ENCODE peak calls at places on chromosomes 5 and 9, in five cellular contexts. One of them, this sample, is unnamed.
A peak's percentile ranks its signal among the peaks of the same experiment; 100 is the strongest.

GRCh38 chr5:149046196-149046829 is 16.5 kb downstream of the SH3TC2 start:
- DNase-seq in HL-60: no peak
- DNase-seq in left ventricle myocardium inferior: no peak
- DNase-seq in RWPE1: no peak
- DNase-seq in BE2C: no peak
- DNase-seq in this sample: no peak

GRCh38 chr9:91148306-91148705 is 213.4 kb downstream of the AUH start:
- DNase-seq in left ventricle myocardium inferior: no peak
- DNase-seq in HL-60: no peak
- DNase-seq in RWPE1: no peak
- DNase-seq in BE2C: no peak
- DNase-seq in this sample: no peak

GRCh38 chr5:57828221-57828620 is 345.6 kb upstream of the ACTBL2 start:
- DNase-seq in BE2C: no peak
- DNase-seq in RWPE1: no peak
- DNase-seq in left ventricle myocardium inferior: no peak
- DNase-seq in HL-60: no peak
- DNase-seq in this sample: no peak

GRCh38 chr5:83899351-83899970 is 178.8 kb upstream of the HAPLN1 start:
- DNase-seq in RWPE1: no peak
- DNase-seq in BE2C: no peak
- DNase-seq in HL-60: no peak
- DNase-seq in left ventricle myocardium inferior: no peak
- DNase-seq in this sample: no peak

GRCh38 chr5:139186752-139187326 is 11.3 kb downstream of the SIL1 start:
- DNase-seq in BE2C: no peak
- DNase-seq in HL-60: no peak
- DNase-seq in RWPE1: no peak
- DNase-seq in left ventricle myocardium inferior: no peak
- DNase-seq in this sample: no peak

GRCh38 chr9:20363233-20363632 is 259.1 kb downstream of the MLLT3 start:
- DNase-seq in left ventricle myocardium inferior: no peak
- DNase-seq in RWPE1: no peak
- DNase-seq in BE2C: no peak
- DNase-seq in HL-60: no peak
- DNase-seq in this sample: no peak

GRCh38 chr9:135804588-135805421 is 102.5 kb downstream of the CAMSAP1 start:
- DNase-seq in HL-60: no peak
- DNase-seq in RWPE1: no peak
- DNase-seq in BE2C: no peak
- DNase-seq in left ventricle myocardium inferior: no peak
- DNase-seq in this sample: no peak

GRCh38 chr5:54616031-54616430 is 98.5 kb downstream of the SNX18 start:
- DNase-seq in BE2C: no peak
- DNase-seq in left ventricle myocardium inferior: peak; percentile 21
- DNase-seq in RWPE1: no peak
- DNase-seq in HL-60: peak; percentile 54
- DNase-seq in this sample: peak; percentile 63

GRCh38 chr5:34854459-34855174 is 15.7 kb downstream of the TTC23L start:
- DNase-seq in BE2C: no peak
- DNase-seq in RWPE1: no peak
- DNase-seq in left ventricle myocardium inferior: no peak
- DNase-seq in HL-60: no peak
- DNase-seq in this sample: no peak

GRCh38 chr9:135728436-135729110 is 26.6 kb downstream of the KCNT1 start:
- DNase-seq in RWPE1: no peak
- DNase-seq in BE2C: no peak
- DNase-seq in HL-60: no peak
- DNase-seq in left ventricle myocardium inferior: no peak
- DNase-seq in this sample: no peak

GRCh38 chr5:160434022-160434531 is 12.4 kb downstream of the PTTG1 start:
- DNase-seq in left ventricle myocardium inferior: no peak
- DNase-seq in RWPE1: peak; percentile 48
- DNase-seq in BE2C: peak; percentile 58
- DNase-seq in HL-60: no peak
- DNase-seq in this sample: no peak

GRCh38 chr5:80064124-80064523 is 29.0 kb downstream of the THBS4 start:
- DNase-seq in left ventricle myocardium inferior: no peak
- DNase-seq in BE2C: no peak
- DNase-seq in HL-60: no peak
- DNase-seq in RWPE1: no peak
- DNase-seq in this sample: no peak

GRCh38 chr5:154138701-154139100 is 51.8 kb upstream of the GALNT10 start:
- DNase-seq in left ventricle myocardium inferior: peak; percentile 73
- DNase-seq in BE2C: no peak
- DNase-seq in HL-60: no peak
- DNase-seq in RWPE1: no peak
- DNase-seq in this sample: peak; percentile 28

GRCh38 chr5:62326302-62326701 is 20.3 kb downstream of the KIF2A start:
- DNase-seq in HL-60: no peak
- DNase-seq in BE2C: no peak
- DNase-seq in RWPE1: no peak
- DNase-seq in left ventricle myocardium inferior: no peak
- DNase-seq in this sample: no peak

GRCh38 chr5:93070938-93071337 is 510.1 kb downstream of the NR2F1-AS1 start:
- DNase-seq in left ventricle myocardium inferior: no peak
- DNase-seq in HL-60: no peak
- DNase-seq in RWPE1: no peak
- DNase-seq in BE2C: no peak
- DNase-seq in this sample: no peak

GRCh38 chr9:89619019-89619418 is 14.2 kb downstream of the GADD45G start:
- DNase-seq in HL-60: no peak
- DNase-seq in left ventricle myocardium inferior: no peak
- DNase-seq in BE2C: no peak
- DNase-seq in RWPE1: no peak
- DNase-seq in this sample: no peak

GRCh38 chr5:140823475-140823874 is 2.1 kb downstream of the PCDHA5 start:
- DNase-seq in BE2C: no peak
- DNase-seq in left ventricle myocardium inferior: no peak
- DNase-seq in RWPE1: no peak
- DNase-seq in HL-60: no peak
- DNase-seq in this sample: no peak

GRCh38 chr9:91298304-91298703 is 63.4 kb downstream of the AUH start:
- DNase-seq in BE2C: no peak
- DNase-seq in RWPE1: peak; percentile 54
- DNase-seq in left ventricle myocardium inferior: no peak
- DNase-seq in HL-60: peak; percentile 67
- DNase-seq in this sample: no peak

GRCh38 chr5:126914813-126915436 is 115.4 kb downstream of the MARCHF3 start:
- DNase-seq in left ventricle myocardium inferior: no peak
- DNase-seq in BE2C: no peak
- DNase-seq in HL-60: no peak
- DNase-seq in RWPE1: no peak
- DNase-seq in this sample: no peak

GRCh38 chr9:27184556-27185351 is 75.7 kb downstream of the TEK start:
- DNase-seq in RWPE1: no peak
- DNase-seq in HL-60: no peak
- DNase-seq in left ventricle myocardium inferior: no peak
- DNase-seq in BE2C: no peak
- DNase-seq in this sample: no peak

GRCh38 chr9:104088416-104088815 is 5.7 kb upstream of the SMC2 start:
- DNase-seq in HL-60: no peak
- DNase-seq in left ventricle myocardium inferior: no peak
- DNase-seq in BE2C: no peak
- DNase-seq in RWPE1: no peak
- DNase-seq in this sample: no peak

GRCh38 chr5:17180957-17181723 is 36.3 kb upstream of the BASP1 start:
- DNase-seq in HL-60: no peak
- DNase-seq in RWPE1: peak; percentile 73
- DNase-seq in BE2C: no peak
- DNase-seq in left ventricle myocardium inferior: no peak
- DNase-seq in this sample: no peak

GRCh38 chr9:16062542-16063240 is 509.8 kb downstream of the CCDC171 start:
- DNase-seq in BE2C: no peak
- DNase-seq in HL-60: no peak
- DNase-seq in left ventricle myocardium inferior: no peak
- DNase-seq in RWPE1: peak; percentile 96
- DNase-seq in this sample: no peak

GRCh38 chr9:32434892-32435291 is 50.4 kb downstream of the ACO1 start:
- DNase-seq in BE2C: no peak
- DNase-seq in left ventricle myocardium inferior: no peak
- DNase-seq in HL-60: no peak
- DNase-seq in RWPE1: no peak
- DNase-seq in this sample: no peak

GRCh38 chr9:116592926-116593325 is 94.2 kb upstream of the TRIM32 start:
- DNase-seq in BE2C: no peak
- DNase-seq in left ventricle myocardium inferior: no peak
- DNase-seq in RWPE1: no peak
- DNase-seq in HL-60: no peak
- DNase-seq in this sample: no peak

GRCh38 chr9:129481824-129482511 is 138.9 kb downstream of the C9orf50 start:
- DNase-seq in RWPE1: no peak
- DNase-seq in left ventricle myocardium inferior: peak; percentile 62
- DNase-seq in HL-60: no peak
- DNase-seq in BE2C: peak; percentile 60
- DNase-seq in this sample: no peak
- TF ChIP-seq CTCF in RWPE1: no peak
- TF ChIP-seq CTCF in left ventricle myocardium inferior: peak; percentile 12
- TF ChIP-seq CTCF in HL-60: no peak
- TF ChIP-seq CTCF in BE2C: peak; percentile 24
- TF ChIP-seq CTCF in this sample: peak; percentile 9

DNA sequence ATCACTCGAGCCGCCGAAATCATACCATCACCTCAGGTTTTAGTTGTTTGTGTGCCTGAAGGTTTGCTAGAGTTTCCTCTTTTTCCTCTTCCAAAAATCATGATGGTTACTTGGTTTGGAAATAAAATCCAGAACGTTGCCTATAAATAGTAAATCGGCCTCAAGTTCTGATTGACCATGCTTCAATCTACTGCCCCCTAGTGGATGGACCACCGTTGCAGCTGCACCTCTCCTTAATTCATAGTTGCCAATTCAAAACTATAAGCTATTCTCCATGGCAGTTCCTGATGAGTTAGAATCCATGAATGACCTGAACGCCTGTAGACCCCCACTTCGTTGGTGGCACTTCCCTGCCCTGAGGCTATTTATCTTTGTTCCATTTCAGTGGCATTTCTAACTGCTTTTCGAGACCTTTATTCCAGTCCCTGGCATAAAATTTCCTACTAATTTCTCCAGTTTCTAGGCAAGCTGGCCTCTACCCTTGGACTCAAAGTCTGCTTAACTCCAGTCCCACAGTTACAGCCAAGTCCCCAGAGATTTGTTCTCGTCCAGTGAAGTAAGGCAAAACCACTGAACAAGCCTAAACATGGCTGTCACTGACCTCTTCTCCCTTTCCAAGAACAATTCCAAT is 422.6 kb downstream of the EFNA5 start:
- DNase-seq in left ventricle myocardium inferior: peak; percentile 21
- DNase-seq in HL-60: no peak
- DNase-seq in RWPE1: peak; percentile 63
- DNase-seq in BE2C: peak; percentile 79
- DNase-seq in this sample: peak; percentile 70
- TF ChIP-seq CTCF in left ventricle myocardium inferior: peak; percentile 73
- TF ChIP-seq CTCF in HL-60: peak; percentile 54
- TF ChIP-seq CTCF in RWPE1: peak; percentile 72
- TF ChIP-seq CTCF in BE2C: peak; percentile 95
- TF ChIP-seq CTCF in this sample: peak; percentile 32

DNA sequence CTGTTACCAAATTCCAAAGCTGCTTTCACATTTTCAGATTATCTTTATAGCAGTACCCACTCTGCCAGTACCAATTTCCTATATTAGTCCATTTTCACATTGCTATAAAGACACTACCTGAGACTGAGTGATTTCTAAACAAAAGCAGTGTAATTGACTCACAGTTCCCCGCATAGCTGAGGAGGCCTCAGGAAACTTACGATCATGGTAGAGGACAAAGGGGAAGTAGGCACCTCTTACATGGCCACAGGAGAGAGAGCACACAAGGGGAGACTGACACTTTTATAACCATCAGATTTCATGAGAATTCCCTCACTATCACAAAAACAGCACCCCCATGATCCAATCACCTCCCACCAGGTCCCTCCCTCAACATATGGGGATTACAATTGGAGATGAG is 105.0 kb downstream of the DTWD2 start:
- DNase-seq in HL-60: no peak
- DNase-seq in left ventricle myocardium inferior: no peak
- DNase-seq in BE2C: no peak
- DNase-seq in RWPE1: no peak
- DNase-seq in this sample: no peak
- TF ChIP-seq CTCF in HL-60: no peak
- TF ChIP-seq CTCF in left ventricle myocardium inferior: no peak
- TF ChIP-seq CTCF in BE2C: no peak
- TF ChIP-seq CTCF in RWPE1: no peak
- TF ChIP-seq CTCF in this sample: no peak

GRCh38 chr5:168022761-168023160 is 268.7 kb upstream of the WWC1 start:
- DNase-seq in left ventricle myocardium inferior: no peak
- DNase-seq in RWPE1: no peak
- DNase-seq in HL-60: no peak
- DNase-seq in BE2C: no peak
- DNase-seq in this sample: no peak

GRCh38 chr5:168017313-168017712 is 274.1 kb upstream of the WWC1 start:
- DNase-seq in RWPE1: no peak
- DNase-seq in BE2C: no peak
- DNase-seq in left ventricle myocardium inferior: no peak
- DNase-seq in HL-60: no peak
- DNase-seq in this sample: no peak

GRCh38 chr5:168015506-168015905 is 275.9 kb upstream of the WWC1 start:
- DNase-seq in HL-60: no peak
- DNase-seq in BE2C: no peak
- DNase-seq in left ventricle myocardium inferior: no peak
- DNase-seq in RWPE1: no peak
- DNase-seq in this sample: no peak

GRCh38 chr5:168023190-168023589 is 268.3 kb upstream of the WWC1 start:
- DNase-seq in left ventricle myocardium inferior: peak; percentile 73
- DNase-seq in RWPE1: no peak
- DNase-seq in HL-60: no peak
- DNase-seq in BE2C: peak; percentile 35
- DNase-seq in this sample: no peak

DNA sequence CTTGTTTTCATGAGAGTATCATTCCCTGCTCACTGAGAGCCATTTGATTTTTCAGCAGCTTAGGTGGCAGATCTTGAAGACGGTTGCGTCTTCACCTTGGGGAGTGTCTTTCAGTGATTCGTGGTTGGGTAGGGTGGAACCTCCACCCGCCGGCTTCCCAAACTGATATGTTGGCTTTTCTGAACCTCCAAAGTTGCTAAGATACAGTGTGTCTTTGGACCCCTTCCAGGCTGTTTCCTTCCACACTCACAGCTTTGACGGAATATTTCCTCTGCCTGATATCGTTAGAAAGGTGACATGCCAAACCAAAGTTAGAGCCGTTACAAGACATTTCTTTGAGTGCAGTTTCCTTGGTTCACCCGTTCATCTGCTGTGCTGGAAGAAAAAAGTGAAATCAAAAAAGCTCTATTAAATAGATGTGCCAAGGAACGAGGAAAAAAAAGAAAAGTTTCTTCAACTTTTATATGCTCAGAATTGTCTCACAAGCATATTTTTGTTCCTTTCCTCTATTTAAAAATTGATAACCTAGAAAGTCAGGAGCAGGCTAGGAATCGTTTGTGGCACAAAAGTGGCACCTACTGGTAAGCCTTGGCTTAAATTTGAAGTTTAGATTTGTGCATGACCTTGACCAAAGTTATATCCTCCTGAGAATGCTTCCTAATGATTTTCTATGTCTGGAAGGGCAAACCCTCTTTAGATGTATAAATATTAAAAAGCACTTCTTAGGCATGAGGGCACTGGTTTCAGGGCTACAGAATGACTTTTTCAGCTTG is 270.7 kb upstream of the WWC1 start:
- DNase-seq in left ventricle myocardium inferior: no peak
- DNase-seq in HL-60: no peak
- DNase-seq in RWPE1: peak; percentile 45
- DNase-seq in BE2C: no peak
- DNase-seq in this sample: no peak
- TF ChIP-seq CTCF in left ventricle myocardium inferior: no peak
- TF ChIP-seq CTCF in HL-60: no peak
- TF ChIP-seq CTCF in RWPE1: no peak
- TF ChIP-seq CTCF in BE2C: peak; percentile 15
- TF ChIP-seq CTCF in this sample: no peak

This sample was measured in lung.